ENCODE peak calls at places on chromosomes 2 and 18, in four cellular contexts. One of them, this sample, is unnamed. For H3K4me1 and H3K9me3, the result is how much of the 10 kb centered on the place peaks cover.

GRCh38 chr2:120596191-120596781 is 139.4 kb upstream of the GLI2 start:
- DNase-seq in GM23248: peak
- DNase-seq in OCI-LY7: no peak
- DNase-seq in MM.1S: no peak
- DNase-seq in this sample: no peak

GRCh38 chr2:191152841-191153240 is 2.0 kb upstream of the STAT4 start:
- DNase-seq in OCI-LY7: no peak
- DNase-seq in MM.1S: peak
- DNase-seq in GM23248: peak
- DNase-seq in this sample: no peak

GRCh38 chr2:29006092-29006985 is 25.2 kb downstream of the TOGARAM2 start:
- DNase-seq in MM.1S: no peak
- DNase-seq in GM23248: no peak
- DNase-seq in OCI-LY7: no peak
- DNase-seq in this sample: no peak

GRCh38 chr2:68463287-68463877 is 3.7 kb downstream of the FBXO48 start:
- DNase-seq in OCI-LY7: peak
- DNase-seq in MM.1S: peak
- DNase-seq in GM23248: peak
- DNase-seq in this sample: peak

GRCh38 chr2:64111426-64111825 is 32.8 kb downstream of the PELI1 start:
- DNase-seq in GM23248: peak
- DNase-seq in OCI-LY7: no peak
- DNase-seq in MM.1S: no peak
- DNase-seq in this sample: no peak

GRCh38 chr18:48034651-48035555 is 104.4 kb upstream of the SMAD2 start:
- DNase-seq in OCI-LY7: no peak
- DNase-seq in MM.1S: no peak
- DNase-seq in GM23248: no peak
- DNase-seq in this sample: no peak

GRCh38 chr2:231714639-231715498 is 6.5 kb downstream of the PTMA start:
- DNase-seq in GM23248: peak
- DNase-seq in MM.1S: peak
- DNase-seq in OCI-LY7: peak
- DNase-seq in this sample: peak

GRCh38 chr2:134011936-134012586 is 241.8 kb upstream of the MGAT5 start:
- DNase-seq in MM.1S: no peak
- DNase-seq in GM23248: no peak
- DNase-seq in OCI-LY7: no peak
- DNase-seq in this sample: no peak

GRCh38 chr2:230713331-230714121 is 884 bp downstream of the CAB39 start:
- DNase-seq in OCI-LY7: peak
- DNase-seq in MM.1S: peak
- DNase-seq in GM23248: peak
- DNase-seq in this sample: peak

GRCh38 chr2:24881623-24882022 is 38.4 kb downstream of the ADCY3 start:
- DNase-seq in MM.1S: no peak
- DNase-seq in OCI-LY7: peak
- DNase-seq in GM23248: no peak
- DNase-seq in this sample: no peak

GRCh38 chr2:99183025-99183424 is 2.0 kb downstream of the MRPL30 start:
- DNase-seq in GM23248: no peak
- DNase-seq in OCI-LY7: no peak
- DNase-seq in MM.1S: no peak
- DNase-seq in this sample: no peak

GRCh38 chr2:125280276-125280675 is 1255.2 kb downstream of the CNTNAP5 start:
- DNase-seq in GM23248: no peak
- DNase-seq in MM.1S: no peak
- DNase-seq in OCI-LY7: no peak
- DNase-seq in this sample: no peak
- TF ChIP-seq EZH2phosphoT487 in GM23248: no peak
- TF ChIP-seq EZH2phosphoT487 in MM.1S: no peak
- TF ChIP-seq EZH2phosphoT487 in OCI-LY7: no peak
- TF ChIP-seq EZH2phosphoT487 in this sample: no peak

DNA sequence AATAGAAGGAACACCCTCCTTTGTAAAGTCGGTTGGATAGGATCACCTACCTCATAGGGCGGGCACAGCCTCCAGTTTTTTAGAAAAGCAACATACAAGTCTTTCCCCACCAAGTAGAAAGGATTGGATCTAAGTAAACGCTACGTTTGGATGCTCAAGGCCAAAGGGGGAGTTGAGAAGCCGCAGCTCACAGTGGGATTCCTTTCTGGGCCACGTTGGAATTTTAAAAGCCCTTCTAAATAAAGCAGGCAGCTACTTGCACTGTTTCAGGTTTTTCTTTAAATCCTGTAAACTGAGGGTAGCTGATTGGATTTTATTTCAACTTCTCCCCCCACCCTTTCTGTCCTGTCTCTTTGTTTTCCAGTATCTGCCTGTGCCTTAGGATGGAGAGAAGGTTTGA is 44.2 kb downstream of the SH3BP4 start:
- DNase-seq in OCI-LY7: no peak
- DNase-seq in GM23248: no peak
- DNase-seq in MM.1S: no peak
- DNase-seq in this sample: peak
- H3K4me1 ChIP-seq in OCI-LY7: under half
- H3K4me1 ChIP-seq in GM23248: under half
- H3K4me1 ChIP-seq in MM.1S: under half
- H3K4me1 ChIP-seq in this sample: half or more

GRCh38 chr18:13688191-13689136 is 37.9 kb downstream of the FAM210A start:
- DNase-seq in OCI-LY7: no peak
- DNase-seq in GM23248: no peak
- DNase-seq in MM.1S: no peak
- DNase-seq in this sample: no peak
- H3K9me3 ChIP-seq in OCI-LY7: under half
- H3K9me3 ChIP-seq in GM23248: under half
- H3K9me3 ChIP-seq in MM.1S: under half
- H3K9me3 ChIP-seq in this sample: under half

DNA sequence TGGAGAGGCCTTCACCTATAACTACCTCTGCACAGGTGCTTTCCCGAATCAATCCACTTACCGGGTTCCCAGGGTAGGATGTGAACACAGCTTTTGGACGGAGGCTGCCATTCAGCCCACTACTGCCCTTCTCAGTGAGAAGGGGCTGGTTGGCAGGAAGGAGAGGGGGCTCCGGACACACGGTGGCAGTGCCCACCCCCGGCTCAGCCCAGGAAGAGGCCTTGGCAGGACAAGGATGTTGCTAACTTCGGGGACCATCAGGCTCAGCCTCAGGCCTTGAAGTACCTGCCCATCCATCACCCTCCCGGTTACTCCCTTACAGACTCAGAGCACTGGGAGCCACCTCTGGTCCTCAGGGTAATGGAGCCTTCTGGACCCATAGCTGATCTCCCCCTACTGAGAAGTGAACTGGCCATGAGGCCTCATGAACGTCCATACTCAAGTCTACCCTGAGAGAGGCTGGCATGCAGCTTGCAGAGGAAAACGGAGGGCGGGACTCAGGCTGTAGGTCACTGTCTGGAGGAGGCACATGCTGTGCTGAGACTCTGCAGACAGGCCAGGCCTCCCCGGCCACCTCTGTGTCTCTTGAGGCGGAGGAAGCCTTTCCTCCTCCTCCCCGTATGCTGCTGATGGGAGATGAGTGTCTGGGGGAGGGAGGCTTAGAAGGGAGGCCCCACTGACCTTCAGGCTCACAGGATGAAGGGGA is 191.0 kb downstream of the TWIST2 start:
- DNase-seq in MM.1S: no peak
- DNase-seq in OCI-LY7: no peak
- DNase-seq in GM23248: no peak
- DNase-seq in this sample: no peak
- TF ChIP-seq EZH2phosphoT487 in MM.1S: no peak
- TF ChIP-seq EZH2phosphoT487 in OCI-LY7: no peak
- TF ChIP-seq EZH2phosphoT487 in GM23248: no peak
- TF ChIP-seq EZH2phosphoT487 in this sample: no peak

GRCh38 chr2:46363535-46364170 is 66.4 kb downstream of the EPAS1 start:
- DNase-seq in GM23248: peak
- DNase-seq in OCI-LY7: no peak
- DNase-seq in MM.1S: no peak
- DNase-seq in this sample: no peak

GRCh38 chr2:46364797-46365457 is 67.7 kb downstream of the EPAS1 start:
- DNase-seq in MM.1S: peak
- DNase-seq in GM23248: peak
- DNase-seq in OCI-LY7: peak
- DNase-seq in this sample: peak

GRCh38 chr2:46361920-46362666 is 64.9 kb downstream of the EPAS1 start:
- DNase-seq in OCI-LY7: no peak
- DNase-seq in GM23248: no peak
- DNase-seq in MM.1S: no peak
- DNase-seq in this sample: no peak

GRCh38 chr2:46360303-46360702 is 63.1 kb downstream of the EPAS1 start:
- DNase-seq in OCI-LY7: no peak
- DNase-seq in GM23248: no peak
- DNase-seq in MM.1S: no peak
- DNase-seq in this sample: no peak

DNA sequence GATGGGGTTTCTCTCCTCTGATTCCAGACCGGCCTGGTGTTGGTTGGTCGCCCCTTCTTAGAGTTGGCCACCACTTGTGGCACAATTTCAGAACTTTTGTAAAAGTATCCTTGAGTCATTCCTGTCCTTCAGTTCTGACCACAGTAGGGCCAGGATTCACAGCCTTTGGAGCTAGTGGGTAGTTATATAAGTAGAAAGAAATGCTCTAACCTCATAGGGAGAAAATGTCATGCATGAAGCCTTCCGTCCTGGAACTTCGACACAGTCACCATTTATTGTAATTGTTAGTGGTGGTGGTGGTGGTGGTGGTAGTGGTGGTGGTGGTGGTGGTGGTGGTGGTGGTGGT is 65.4 kb downstream of the EPAS1 start:
- DNase-seq in MM.1S: no peak
- DNase-seq in GM23248: peak
- DNase-seq in OCI-LY7: no peak
- DNase-seq in this sample: no peak
- H3K4me1 ChIP-seq in MM.1S: under half
- H3K4me1 ChIP-seq in GM23248: under half
- H3K4me1 ChIP-seq in OCI-LY7: under half
- H3K4me1 ChIP-seq in this sample: under half